ENCODE peak calls at places on chromosomes 12 and 14, in six cellular contexts. T, W, C, K, V and X are unnamed samples. For H3K4me1 and H3K36me3, the result is how much of the 10 kb centered on the place peaks cover.

GRCh38 chr12:19129121-19129485 is 430 bp upstream of the PLEKHA5 start:
- DNase-seq in T (no peak), W (no peak), C (no peak), K (no peak), V (no peak), X (no peak)

GRCh38 chr12:117060236-117060926 is 38.8 kb downstream of the TESC start:
- DNase-seq in T (no peak), W (no peak), C (no peak), K (no peak), V (peak), X (no peak)

GRCh38 chr12:11651377-11651776 is 1.9 kb downstream of the ETV6 start:
- DNase-seq in T (no peak), W (no peak), C (no peak), K (no peak), V (no peak), X (no peak)

GRCh38 chr14:64444984-64445845 is 20.1 kb upstream of the AKAP5 start:
- DNase-seq in T (no peak), W (no peak), C (no peak), K (no peak), V (peak), X (peak)

GRCh38 chr12:69096669-69097364 is 142.6 kb upstream of the CPSF6 start:
- DNase-seq in T (no peak), W (no peak), C (no peak), K (no peak), V (no peak), X (no peak)

GRCh38 chr12:57237952-57238853 is 8.7 kb downstream of the SHMT2 start:
- DNase-seq in T (no peak), W (no peak), C (no peak), K (no peak), V (no peak), X (no peak)

GRCh38 chr14:93789366-93790130 is 1.3 kb upstream of the PRIMA1 start:
- DNase-seq in T (no peak), W (no peak), C (no peak), K (no peak), V (no peak), X (no peak)

GRCh38 chr14:21768116-21768874 is 94.7 kb upstream of the OR4E1 start:
- DNase-seq in T (no peak), W (peak), C (no peak), K (no peak), V (no peak), X (no peak)

GRCh38 chr12:41967668-41968649 is 176.7 kb downstream of the GXYLT1 start:
- DNase-seq in T (no peak), W (no peak), C (no peak), K (no peak), V (no peak), X (no peak)

GRCh38 chr12:34396006-34396860 is 373.9 kb downstream of the ALG10 start:
- DNase-seq in T (peak), W (no peak), C (peak), K (no peak), V (no peak), X (peak)

GRCh38 chr12:124767075-124767821 is 96.4 kb downstream of the SCARB1 start:
- DNase-seq in T (peak), W (peak), C (peak), K (no peak), V (peak), X (peak)

GRCh38 chr12:123705935-123706334 is 6.2 kb upstream of the ATP6V0A2 start:
- DNase-seq in T (no peak), W (peak), C (no peak), K (no peak), V (no peak), X (no peak)

GRCh38 chr12:42985506-42985905 is 396.0 kb upstream of the PRICKLE1 start:
- DNase-seq in T (no peak), W (no peak), C (no peak), K (no peak), V (no peak), X (no peak)

GRCh38 chr12:50186667-50187066 is 19.5 kb upstream of the CERS5 start:
- DNase-seq in T (no peak), W (no peak), C (no peak), K (no peak), V (no peak), X (no peak)

GRCh38 chr12:107748472-107748871 is 12.5 kb downstream of the PRDM4 start:
- DNase-seq in T (no peak), W (no peak), C (no peak), K (no peak), V (no peak), X (no peak)

GRCh38 chr12:3273409-3273853 is 196.3 kb downstream of the TSPAN9 start:
- DNase-seq in T (no peak), W (no peak), C (no peak), K (no peak), V (no peak), X (no peak)

DNA sequence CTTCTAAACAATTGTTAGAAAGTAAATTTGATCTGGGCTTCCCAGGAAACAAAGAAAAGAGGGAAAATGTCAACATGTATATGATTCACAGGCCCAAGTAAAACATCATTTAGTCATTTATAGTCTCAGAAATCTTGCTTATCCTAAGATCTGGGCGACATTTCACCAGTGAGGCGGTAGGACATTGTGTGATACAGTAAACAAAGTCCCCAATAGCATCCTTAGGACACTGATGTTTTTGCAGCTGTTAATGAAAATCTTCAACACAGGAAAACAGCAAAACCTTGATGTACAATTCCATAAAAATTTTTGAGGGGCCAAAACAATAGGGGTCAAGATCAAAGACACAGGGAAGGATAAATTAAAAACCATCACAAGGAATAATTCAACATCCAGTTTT is 20.2 kb downstream of the LMO3 start:
- DNase-seq in T (no peak), W (no peak), C (no peak), K (no peak), V (no peak), X (no peak)
- H3K27ac ChIP-seq in T (no peak), W (no peak), C (no peak), K (no peak), V (no peak), X (no peak)

GRCh38 chr14:77037886-77038511 is 9.5 kb upstream of the IRF2BPL start:
- DNase-seq in T (no peak), W (no peak), C (no peak), K (no peak), V (peak), X (no peak)

GRCh38 chr14:77035267-77035666 is 6.8 kb upstream of the IRF2BPL start:
- DNase-seq in T (no peak), W (no peak), C (no peak), K (no peak), V (no peak), X (no peak)

GRCh38 chr14:77039285-77040058 is 11.0 kb upstream of the IRF2BPL start:
- DNase-seq in T (no peak), W (no peak), C (no peak), K (no peak), V (peak), X (no peak)

GRCh38 chr14:77037338-77037782 is 8.9 kb upstream of the IRF2BPL start:
- DNase-seq in T (no peak), W (no peak), C (no peak), K (no peak), V (no peak), X (no peak)

GRCh38 chr14:77036484-77037337 is 8.2 kb upstream of the IRF2BPL start:
- DNase-seq in T (no peak), W (no peak), C (no peak), K (no peak), V (no peak), X (no peak)
- H3K4me1 ChIP-seq in T (under half), W (half or more), C (under half), K (half or more), V (half or more), X (under half)

GRCh38 chr14:91186515-91187066 is 57.9 kb downstream of the GPR68 start:
- DNase-seq in T (no peak), W (no peak), C (no peak), K (no peak), V (no peak), X (no peak)

GRCh38 chr14:91185721-91186120 is 58.8 kb downstream of the GPR68 start:
- DNase-seq in T (no peak), W (no peak), C (no peak), K (no peak), V (no peak), X (no peak)

GRCh38 chr14:91187271-91187670 is 57.2 kb downstream of the GPR68 start:
- DNase-seq in T (no peak), W (no peak), C (no peak), K (no peak), V (no peak), X (no peak)

DNA sequence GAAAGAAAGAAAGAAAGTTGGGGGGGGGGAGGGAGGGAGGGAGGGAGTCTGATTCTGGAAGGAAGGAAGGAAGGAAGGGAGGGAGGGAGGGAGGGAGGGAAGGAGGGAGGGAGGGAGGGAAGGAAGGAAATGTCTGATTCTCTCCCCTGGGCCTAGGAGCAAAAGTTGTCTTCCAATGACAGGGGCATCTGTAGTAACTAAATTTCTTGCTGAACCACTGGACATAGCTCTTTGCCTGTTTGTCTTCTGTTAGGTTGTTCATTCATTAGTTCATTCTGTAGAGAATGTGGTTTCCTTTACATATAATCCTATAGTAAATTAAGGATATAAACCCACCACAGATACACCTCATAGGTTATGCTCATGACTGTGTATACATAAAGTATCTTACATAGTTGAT is 59.9 kb downstream of the GPR68 start:
- DNase-seq in T (no peak), W (no peak), C (no peak), K (no peak), V (no peak), X (no peak)
- H3K36me3 ChIP-seq in T (under half), W (half or more), C (half or more), K (under half), V (under half), X (half or more)

GRCh38 chr12:63496654-63497053 is 171.6 kb downstream of the DPY19L2 start:
- DNase-seq in T (no peak), W (no peak), C (no peak), K (no peak), V (no peak), X (no peak)

GRCh38 chr12:63499567-63499966 is 168.7 kb downstream of the DPY19L2 start:
- DNase-seq in T (no peak), W (no peak), C (no peak), K (no peak), V (no peak), X (no peak)

GRCh38 chr12:63495974-63496373 is 172.3 kb downstream of the DPY19L2 start:
- DNase-seq in T (no peak), W (no peak), C (no peak), K (no peak), V (no peak), X (no peak)

GRCh38 chr12:63498239-63498638 is 170.1 kb downstream of the DPY19L2 start:
- DNase-seq in T (no peak), W (no peak), C (no peak), K (no peak), V (no peak), X (no peak)
- H3K27ac ChIP-seq in T (no peak), W (no peak), C (no peak), K (no peak), V (no peak), X (no peak)

GRCh38 chr12:45434094-45434493 is 218.2 kb downstream of the ANO6 start:
- DNase-seq in T (no peak), W (no peak), C (no peak), K (no peak), V (no peak), X (no peak)
- H3K4me1 ChIP-seq in T (under half), W (under half), C (under half), K (under half), V (under half), X (under half)

GRCh38 chr12:64433915-64434314 is 18.0 kb upstream of the TBK1 start:
- DNase-seq in T (no peak), W (no peak), C (no peak), K (no peak), V (no peak), X (no peak)
- H3K36me3 ChIP-seq in T (under half), W (half or more), C (half or more), K (half or more), V (under half), X (half or more)

GRCh38 chr12:76101739-76102385 is 17.4 kb upstream of the NAP1L1 start:
- DNase-seq in T (no peak), W (no peak), C (no peak), K (no peak), V (no peak), X (no peak)

GRCh38 chr12:76094754-76095153 is 10.3 kb upstream of the NAP1L1 start:
- DNase-seq in T (no peak), W (no peak), C (no peak), K (no peak), V (no peak), X (no peak)

GRCh38 chr12:76091245-76091757 is 6.8 kb upstream of the NAP1L1 start:
- DNase-seq in T (no peak), W (no peak), C (no peak), K (no peak), V (no peak), X (no peak)

GRCh38 chr12:76096079-76096651 is 11.7 kb upstream of the NAP1L1 start:
- DNase-seq in T (no peak), W (no peak), C (no peak), K (no peak), V (no peak), X (no peak)
- H3K27ac ChIP-seq in T (no peak), W (no peak), C (no peak), K (no peak), V (no peak), X (no peak)